ENCODE peak calls at places on chromosomes 11 and 22, in six cellular contexts. Q is activated CD4-positive, alpha-beta T cell treated with anti-CD3 and anti-CD28 coated beads, Interleukin-2, amount 50 U/mL, for 24 hours; F is neural crest cell; T is fibroblast of lung; D is activated gamma-delta T cell; S is fibroblast of mammary gland. Z is an unnamed sample.

GRCh38 chr11:95512682-95513081 is 276.9 kb downstream of the FAM76B start:
- DNase-seq in T (peak), D (no peak), F (no peak), Q (no peak), S (peak), Z (peak)

GRCh38 chr22:20427945-20428417 is 9.6 kb downstream of the SCARF2 start:
- DNase-seq in F (no peak), D (no peak), S (no peak), Q (no peak), T (no peak), Z (no peak)

GRCh38 chr11:72951193-72951592 is 137.0 kb downstream of the ATG16L2 start:
- DNase-seq in Q (no peak), S (peak), D (no peak), F (no peak), T (no peak), Z (no peak)

GRCh38 chr22:46649176-46650077 is 29.2 kb downstream of the GRAMD4 start:
- DNase-seq in S (peak), Q (no peak), F (no peak), D (no peak), T (no peak), Z (no peak)

GRCh38 chr11:121091492-121092179 is 9.4 kb upstream of the TECTA start:
- DNase-seq in T (no peak), F (no peak), Q (no peak), S (no peak), D (no peak), Z (no peak)

GRCh38 chr11:112769170-112769569 is 192.1 kb upstream of the NCAM1 start:
- DNase-seq in Q (no peak), D (no peak), T (no peak), F (no peak), S (no peak), Z (no peak)

GRCh38 chr11:46696212-46696558 is 4.2 kb downstream of the ARHGAP1 start:
- DNase-seq in D (no peak), F (no peak), Q (no peak), S (no peak), T (no peak), Z (no peak)

GRCh38 chr11:86955674-86956522 is 703 bp upstream of the FZD4 start:
- DNase-seq in Q (no peak), T (peak), S (peak), F (peak), D (peak), Z (peak)

GRCh38 chr22:33389927-33390326 is 331.7 kb upstream of the SYN3 start:
- DNase-seq in T (peak), D (no peak), Q (no peak), F (no peak), S (no peak), Z (peak)

GRCh38 chr11:85776951-85777602 is 33.9 kb downstream of the SYTL2 start:
- DNase-seq in Q (no peak), D (no peak), T (no peak), S (no peak), F (no peak), Z (peak)

GRCh38 chr11:114059984-114060401 is 482 bp downstream of the ZBTB16 start:
- DNase-seq in D (peak), T (no peak), F (no peak), S (peak), Q (no peak), Z (no peak)

GRCh38 chr11:45210846-45211245 is 64.4 kb downstream of the PRDM11 start:
- DNase-seq in D (no peak), T (no peak), F (no peak), S (no peak), Q (no peak), Z (no peak)

GRCh38 chr11:2100361-2101170 is 38.6 kb downstream of the IGF2 start:
- DNase-seq in T (no peak), Q (no peak), F (no peak), D (no peak), S (no peak), Z (no peak)

GRCh38 chr11:1138053-1138452 is 19.7 kb upstream of the MUC5AC start:
- DNase-seq in T (peak), S (peak), D (no peak), F (no peak), Q (no peak), Z (peak)

GRCh38 chr11:94997437-94997836 is 23.9 kb downstream of the KDM4D start:
- DNase-seq in Q (no peak), T (no peak), F (no peak), S (no peak), D (no peak), Z (no peak)

GRCh38 chr11:108527382-108527781 is 29.2 kb upstream of the POGLUT3 start:
- DNase-seq in S (no peak), T (no peak), F (no peak), Q (no peak), D (no peak), Z (no peak)

GRCh38 chr11:16893456-16894076 is 120.6 kb downstream of the PLEKHA7 start:
- DNase-seq in F (no peak), D (no peak), T (no peak), Q (no peak), S (no peak), Z (peak)

GRCh38 chr11:67584205-67584880 is 731 bp downstream of the GSTP1 start:
- DNase-seq in T (peak), Q (peak), S (peak), F (peak), D (peak), Z (peak)

GRCh38 chr11:1029051-1029450 is 7.5 kb downstream of the MUC6 start:
- DNase-seq in S (no peak), F (no peak), T (no peak), D (no peak), Q (no peak), Z (no peak)

GRCh38 chr11:86069408-86070086 is 663 bp upstream of the PICALM start:
- DNase-seq in D (no peak), F (no peak), Q (no peak), T (peak), S (peak), Z (peak)

GRCh38 chr22:37549704-37550059 is 10.6 kb upstream of the CDC42EP1 start:
- DNase-seq in T (peak), F (no peak), S (peak), D (no peak), Q (no peak), Z (peak)

GRCh38 chr11:120985718-120986569 is 38.0 kb upstream of the TBCEL start:
- DNase-seq in T (peak), S (peak), F (peak), Q (no peak), D (peak), Z (peak)

GRCh38 chr11:43311791-43312607 is at the start of gene API5:
- DNase-seq in T (peak), F (peak), Q (peak), D (peak), S (peak), Z (peak)

GRCh38 chr22:27105142-27106025 is 448.0 kb downstream of the MIAT start:
- DNase-seq in F (no peak), T (peak), Q (no peak), D (no peak), S (peak), Z (peak)

GRCh38 chr11:64996710-64997380 is at the start of gene BATF2:
- DNase-seq in F (peak), S (peak), T (peak), Q (no peak), D (no peak), Z (peak)

GRCh38 chr11:25065711-25066110 is 568.9 kb downstream of the LUZP2 start:
- DNase-seq in T (peak), Q (no peak), S (peak), F (no peak), D (no peak), Z (peak)

GRCh38 chr22:48099671-48100070 is 1337.2 kb downstream of the TBC1D22A start:
- DNase-seq in Q (no peak), F (no peak), S (no peak), D (no peak), T (no peak), Z (no peak)

GRCh38 chr22:37079668-37080171 is 28.2 kb downstream of the KCTD17 start:
- DNase-seq in Q (peak), S (peak), D (peak), T (peak), F (no peak), Z (peak)

GRCh38 chr11:120329556-120329955 is 4.5 kb downstream of the TLCD5 start:
- DNase-seq in Q (no peak), F (no peak), S (no peak), T (peak), D (no peak), Z (no peak)

GRCh38 chr11:43578346-43579170 is 102.0 kb upstream of the HSD17B12 start:
- DNase-seq in Q (no peak), D (no peak), T (peak), F (no peak), S (peak), Z (peak)

GRCh38 chr11:34827239-34827638 is 88.9 kb downstream of the APIP start:
- DNase-seq in F (no peak), S (no peak), D (no peak), T (no peak), Q (no peak), Z (no peak)

GRCh38 chr11:69444381-69445130 is 36.9 kb upstream of the LINC01488 start:
- DNase-seq in F (peak), Q (no peak), D (no peak), S (peak), T (peak), Z (peak)

GRCh38 chr11:46277313-46277622 is 194 bp upstream of the CREB3L1 start:
- DNase-seq in F (no peak), T (peak), D (no peak), S (peak), Q (no peak), Z (peak)

GRCh38 chr11:46105134-46105628 is 16.1 kb downstream of the PHF21A start:
- DNase-seq in T (peak), S (no peak), F (no peak), Q (no peak), D (no peak), Z (no peak)

GRCh38 chr11:2825261-2825885 is 60.2 kb downstream of the CDKN1C start:
- DNase-seq in D (no peak), F (no peak), T (peak), S (peak), Q (no peak), Z (peak)

GRCh38 chr11:32893947-32894827 is 1.6 kb downstream of the QSER1 start:
- DNase-seq in F (no peak), Q (no peak), D (no peak), S (peak), T (peak), Z (peak)

GRCh38 chr11:35145249-35145648 is 6.3 kb downstream of the CD44 start:
- DNase-seq in D (no peak), F (no peak), Q (no peak), T (peak), S (peak), Z (peak)

GRCh38 chr11:94130589-94131362 is 2.1 kb downstream of the PANX1 start:
- DNase-seq in Q (no peak), D (no peak), S (peak), F (no peak), T (peak), Z (peak)

GRCh38 chr11:73376803-73377629 is 817 bp downstream of the RELT start:
- DNase-seq in T (peak), S (peak), F (peak), Q (peak), D (peak), Z (peak)